ENCODE peak calls at places on chromosomes 16 and 17, in nine cellular contexts. One of them, this sample, is unnamed.
A peak's percentile ranks its signal among the peaks of the same experiment; 100 is the strongest.

GRCh38 chr16:19687279-19687678 is 30.7 kb downstream of the KNOP1 start:
- DNase-seq in esophagus squamous epithelium: no peak
- DNase-seq in stomach: no peak
- DNase-seq in GM12864: no peak
- DNase-seq in SW480: no peak
- DNase-seq in CD8-positive, alpha-beta memory T cell: no peak
- DNase-seq in cardiac fibroblast: no peak
- DNase-seq in tibial artery: no peak
- DNase-seq in neural progenitor cell: peak; percentile 60
- DNase-seq in this sample: no peak

GRCh38 chr16:77946834-77947233 is 75.5 kb upstream of the CLEC3A start:
- DNase-seq in esophagus squamous epithelium: no peak
- DNase-seq in stomach: no peak
- DNase-seq in GM12864: no peak
- DNase-seq in SW480: no peak
- DNase-seq in CD8-positive, alpha-beta memory T cell: no peak
- DNase-seq in cardiac fibroblast: no peak
- DNase-seq in tibial artery: no peak
- DNase-seq in neural progenitor cell: peak; percentile 35
- DNase-seq in this sample: no peak

GRCh38 chr17:27651411-27652345 is 20.7 kb downstream of the LGALS9 start:
- DNase-seq in esophagus squamous epithelium: no peak
- DNase-seq in stomach: peak; percentile 77
- DNase-seq in GM12864: no peak
- DNase-seq in SW480: peak; percentile 7
- DNase-seq in CD8-positive, alpha-beta memory T cell: peak; percentile 53
- DNase-seq in cardiac fibroblast: peak; percentile 73
- DNase-seq in tibial artery: peak; percentile 50
- DNase-seq in neural progenitor cell: peak; percentile 60
- DNase-seq in this sample: no peak

GRCh38 chr17:82241926-82242697 is 13.3 kb downstream of the SLC16A3 start:
- DNase-seq in esophagus squamous epithelium: no peak
- DNase-seq in stomach: no peak
- DNase-seq in GM12864: no peak
- DNase-seq in SW480: no peak
- DNase-seq in CD8-positive, alpha-beta memory T cell: no peak
- DNase-seq in cardiac fibroblast: peak; percentile 61
- DNase-seq in tibial artery: no peak
- DNase-seq in neural progenitor cell: no peak
- DNase-seq in this sample: no peak

GRCh38 chr16:79981814-79982213 is 381.3 kb upstream of the MAF start:
- DNase-seq in esophagus squamous epithelium: no peak
- DNase-seq in stomach: no peak
- DNase-seq in GM12864: no peak
- DNase-seq in SW480: no peak
- DNase-seq in CD8-positive, alpha-beta memory T cell: no peak
- DNase-seq in cardiac fibroblast: no peak
- DNase-seq in tibial artery: no peak
- DNase-seq in neural progenitor cell: no peak
- DNase-seq in this sample: no peak

GRCh38 chr16:88315543-88316105 is 67.1 kb upstream of the ZNF469 start:
- DNase-seq in esophagus squamous epithelium: no peak
- DNase-seq in stomach: peak; percentile 38
- DNase-seq in GM12864: no peak
- DNase-seq in SW480: peak; percentile 91
- DNase-seq in CD8-positive, alpha-beta memory T cell: no peak
- DNase-seq in cardiac fibroblast: peak; percentile 74
- DNase-seq in tibial artery: no peak
- DNase-seq in neural progenitor cell: no peak
- DNase-seq in this sample: no peak

GRCh38 chr17:59619313-59620063 is at the start of gene CLTC:
- DNase-seq in esophagus squamous epithelium: peak; percentile 75
- DNase-seq in stomach: peak; percentile 92
- DNase-seq in GM12864: peak; percentile 97
- DNase-seq in SW480: peak; percentile 95
- DNase-seq in CD8-positive, alpha-beta memory T cell: peak; percentile 87
- DNase-seq in cardiac fibroblast: peak; percentile 99
- DNase-seq in tibial artery: peak; percentile 90
- DNase-seq in neural progenitor cell: peak; percentile 96
- DNase-seq in this sample: peak; percentile 75

GRCh38 chr17:70527364-70527888 is 358.1 kb downstream of the KCNJ2 start:
- DNase-seq in esophagus squamous epithelium: no peak
- DNase-seq in stomach: no peak
- DNase-seq in GM12864: no peak
- DNase-seq in SW480: no peak
- DNase-seq in CD8-positive, alpha-beta memory T cell: no peak
- DNase-seq in cardiac fibroblast: no peak
- DNase-seq in tibial artery: no peak
- DNase-seq in neural progenitor cell: no peak
- DNase-seq in this sample: no peak

GRCh38 chr16:53632526-53632925 is 71.1 kb downstream of the RPGRIP1L start:
- DNase-seq in esophagus squamous epithelium: no peak
- DNase-seq in stomach: no peak
- DNase-seq in GM12864: no peak
- DNase-seq in SW480: no peak
- DNase-seq in CD8-positive, alpha-beta memory T cell: no peak
- DNase-seq in cardiac fibroblast: no peak
- DNase-seq in tibial artery: no peak
- DNase-seq in neural progenitor cell: peak; percentile 31
- DNase-seq in this sample: no peak

GRCh38 chr16:59046335-59046734 is 312.2 kb upstream of the GOT2 start:
- DNase-seq in esophagus squamous epithelium: no peak
- DNase-seq in stomach: no peak
- DNase-seq in GM12864: no peak
- DNase-seq in SW480: no peak
- DNase-seq in CD8-positive, alpha-beta memory T cell: no peak
- DNase-seq in cardiac fibroblast: no peak
- DNase-seq in tibial artery: no peak
- DNase-seq in neural progenitor cell: no peak
- DNase-seq in this sample: no peak

GRCh38 chr17:37527249-37527851 is 37.7 kb downstream of the DUSP14 start:
- DNase-seq in esophagus squamous epithelium: no peak
- DNase-seq in stomach: no peak
- DNase-seq in GM12864: peak; percentile 15
- DNase-seq in SW480: peak; percentile 70
- DNase-seq in CD8-positive, alpha-beta memory T cell: no peak
- DNase-seq in cardiac fibroblast: peak; percentile 70
- DNase-seq in tibial artery: no peak
- DNase-seq in neural progenitor cell: peak; percentile 68
- DNase-seq in this sample: no peak

GRCh38 chr16:47046726-47047602 is 73.5 kb upstream of the DNAJA2 start:
- DNase-seq in esophagus squamous epithelium: no peak
- DNase-seq in stomach: no peak
- DNase-seq in GM12864: no peak
- DNase-seq in SW480: no peak
- DNase-seq in CD8-positive, alpha-beta memory T cell: no peak
- DNase-seq in cardiac fibroblast: no peak
- DNase-seq in tibial artery: no peak
- DNase-seq in neural progenitor cell: no peak
- DNase-seq in this sample: no peak

GRCh38 chr17:66542967-66543525 is 240.6 kb downstream of the PRKCA start:
- DNase-seq in esophagus squamous epithelium: no peak
- DNase-seq in stomach: no peak
- DNase-seq in GM12864: no peak
- DNase-seq in SW480: peak; percentile 43
- DNase-seq in CD8-positive, alpha-beta memory T cell: no peak
- DNase-seq in cardiac fibroblast: peak; percentile 80
- DNase-seq in tibial artery: no peak
- DNase-seq in neural progenitor cell: no peak
- DNase-seq in this sample: no peak

GRCh38 chr17:36665417-36665816 is 64.0 kb downstream of the MRM1 start:
- DNase-seq in esophagus squamous epithelium: no peak
- DNase-seq in stomach: no peak
- DNase-seq in GM12864: no peak
- DNase-seq in SW480: no peak
- DNase-seq in CD8-positive, alpha-beta memory T cell: no peak
- DNase-seq in cardiac fibroblast: no peak
- DNase-seq in tibial artery: no peak
- DNase-seq in neural progenitor cell: no peak
- DNase-seq in this sample: no peak

GRCh38 chr16:12305847-12306246 is 329.3 kb downstream of the SNX29 start:
- DNase-seq in esophagus squamous epithelium: no peak
- DNase-seq in stomach: no peak
- DNase-seq in GM12864: no peak
- DNase-seq in SW480: no peak
- DNase-seq in CD8-positive, alpha-beta memory T cell: no peak
- DNase-seq in cardiac fibroblast: no peak
- DNase-seq in tibial artery: no peak
- DNase-seq in neural progenitor cell: no peak
- DNase-seq in this sample: no peak

GRCh38 chr17:7004398-7005253 is 7.8 kb upstream of the RNASEK start:
- DNase-seq in esophagus squamous epithelium: no peak
- DNase-seq in stomach: no peak
- DNase-seq in GM12864: no peak
- DNase-seq in SW480: peak; percentile 85
- DNase-seq in CD8-positive, alpha-beta memory T cell: no peak
- DNase-seq in cardiac fibroblast: peak; percentile 77
- DNase-seq in tibial artery: no peak
- DNase-seq in neural progenitor cell: peak; percentile 78
- DNase-seq in this sample: no peak

GRCh38 chr17:3256575-3256974 is 41.6 kb downstream of the OR3A1 start:
- DNase-seq in esophagus squamous epithelium: no peak
- DNase-seq in stomach: no peak
- DNase-seq in GM12864: no peak
- DNase-seq in SW480: no peak
- DNase-seq in CD8-positive, alpha-beta memory T cell: no peak
- DNase-seq in cardiac fibroblast: no peak
- DNase-seq in tibial artery: no peak
- DNase-seq in neural progenitor cell: no peak
- DNase-seq in this sample: no peak

GRCh38 chr17:67270411-67270810 is 25.4 kb upstream of the HELZ start:
- DNase-seq in esophagus squamous epithelium: no peak
- DNase-seq in stomach: no peak
- DNase-seq in GM12864: no peak
- DNase-seq in SW480: no peak
- DNase-seq in CD8-positive, alpha-beta memory T cell: no peak
- DNase-seq in cardiac fibroblast: no peak
- DNase-seq in tibial artery: no peak
- DNase-seq in neural progenitor cell: no peak
- DNase-seq in this sample: no peak

GRCh38 chr16:78252757-78253156 is 153.3 kb downstream of the WWOX start:
- DNase-seq in esophagus squamous epithelium: no peak
- DNase-seq in stomach: no peak
- DNase-seq in GM12864: no peak
- DNase-seq in SW480: no peak
- DNase-seq in CD8-positive, alpha-beta memory T cell: no peak
- DNase-seq in cardiac fibroblast: no peak
- DNase-seq in tibial artery: no peak
- DNase-seq in neural progenitor cell: no peak
- DNase-seq in this sample: no peak

GRCh38 chr16:67264277-67264676 is 15.1 kb upstream of the PLEKHG4 start:
- DNase-seq in esophagus squamous epithelium: no peak
- DNase-seq in stomach: no peak
- DNase-seq in GM12864: no peak
- DNase-seq in SW480: no peak
- DNase-seq in CD8-positive, alpha-beta memory T cell: no peak
- DNase-seq in cardiac fibroblast: no peak
- DNase-seq in tibial artery: peak; percentile 15
- DNase-seq in neural progenitor cell: peak; percentile 38
- DNase-seq in this sample: no peak

GRCh38 chr17:31830971-31831755 is 27.9 kb downstream of the COPRS start:
- DNase-seq in esophagus squamous epithelium: no peak
- DNase-seq in stomach: no peak
- DNase-seq in GM12864: no peak
- DNase-seq in SW480: no peak
- DNase-seq in CD8-positive, alpha-beta memory T cell: no peak
- DNase-seq in cardiac fibroblast: peak; percentile 17
- DNase-seq in tibial artery: no peak
- DNase-seq in neural progenitor cell: no peak
- DNase-seq in this sample: no peak

GRCh38 chr17:79752175-79752574 is 21.4 kb downstream of the ENPP7 start:
- DNase-seq in esophagus squamous epithelium: no peak
- DNase-seq in stomach: no peak
- DNase-seq in GM12864: no peak
- DNase-seq in SW480: no peak
- DNase-seq in CD8-positive, alpha-beta memory T cell: no peak
- DNase-seq in cardiac fibroblast: no peak
- DNase-seq in tibial artery: no peak
- DNase-seq in neural progenitor cell: no peak
- DNase-seq in this sample: no peak

GRCh38 chr17:8674344-8675305 is 44.1 kb upstream of the MYH10 start:
- DNase-seq in esophagus squamous epithelium: no peak
- DNase-seq in stomach: no peak
- DNase-seq in GM12864: no peak
- DNase-seq in SW480: no peak
- DNase-seq in CD8-positive, alpha-beta memory T cell: no peak
- DNase-seq in cardiac fibroblast: no peak
- DNase-seq in tibial artery: peak; percentile 61
- DNase-seq in neural progenitor cell: no peak
- DNase-seq in this sample: peak; percentile 71

GRCh38 chr17:38674749-38675615 is at the start of gene EPOP:
- DNase-seq in esophagus squamous epithelium: peak; percentile 35
- DNase-seq in stomach: peak; percentile 91
- DNase-seq in GM12864: no peak
- DNase-seq in SW480: peak; percentile 88
- DNase-seq in CD8-positive, alpha-beta memory T cell: peak; percentile 81
- DNase-seq in cardiac fibroblast: peak; percentile 80
- DNase-seq in tibial artery: peak; percentile 83
- DNase-seq in neural progenitor cell: peak; percentile 93
- DNase-seq in this sample: peak; percentile 65

GRCh38 chr17:45129426-45129939 is 2.8 kb downstream of the PLCD3 start:
- DNase-seq in esophagus squamous epithelium: no peak
- DNase-seq in stomach: no peak
- DNase-seq in GM12864: no peak
- DNase-seq in SW480: peak; percentile 63
- DNase-seq in CD8-positive, alpha-beta memory T cell: no peak
- DNase-seq in cardiac fibroblast: no peak
- DNase-seq in tibial artery: no peak
- DNase-seq in neural progenitor cell: peak; percentile 70
- DNase-seq in this sample: no peak

GRCh38 chr17:1200440-1200839 is 20.7 kb upstream of the ABR start:
- DNase-seq in esophagus squamous epithelium: no peak
- DNase-seq in stomach: no peak
- DNase-seq in GM12864: no peak
- DNase-seq in SW480: no peak
- DNase-seq in CD8-positive, alpha-beta memory T cell: no peak
- DNase-seq in cardiac fibroblast: no peak
- DNase-seq in tibial artery: no peak
- DNase-seq in neural progenitor cell: no peak
- DNase-seq in this sample: no peak

GRCh38 chr17:62995377-62995885 is 29.4 kb downstream of the TANC2 start:
- DNase-seq in esophagus squamous epithelium: no peak
- DNase-seq in stomach: peak; percentile 45
- DNase-seq in GM12864: no peak
- DNase-seq in SW480: peak; percentile 51
- DNase-seq in CD8-positive, alpha-beta memory T cell: no peak
- DNase-seq in cardiac fibroblast: peak; percentile 62
- DNase-seq in tibial artery: no peak
- DNase-seq in neural progenitor cell: peak; percentile 51
- DNase-seq in this sample: no peak

GRCh38 chr17:72297326-72298115 is 176.7 kb downstream of the SOX9 start:
- DNase-seq in esophagus squamous epithelium: no peak
- DNase-seq in stomach: no peak
- DNase-seq in GM12864: no peak
- DNase-seq in SW480: peak; percentile 80
- DNase-seq in CD8-positive, alpha-beta memory T cell: no peak
- DNase-seq in cardiac fibroblast: peak; percentile 61
- DNase-seq in tibial artery: peak; percentile 61
- DNase-seq in neural progenitor cell: no peak
- DNase-seq in this sample: no peak

GRCh38 chr16:35754391-35755369 is 2295.3 kb downstream of the TP53TG3F start:
- DNase-seq in esophagus squamous epithelium: no peak
- DNase-seq in stomach: no peak
- DNase-seq in GM12864: no peak
- DNase-seq in SW480: no peak
- DNase-seq in CD8-positive, alpha-beta memory T cell: no peak
- DNase-seq in cardiac fibroblast: no peak
- DNase-seq in tibial artery: no peak
- DNase-seq in neural progenitor cell: no peak
- DNase-seq in this sample: no peak

GRCh38 chr16:68359398-68360191 is 48.8 kb downstream of the PRMT7 start:
- DNase-seq in esophagus squamous epithelium: no peak
- DNase-seq in stomach: no peak
- DNase-seq in GM12864: no peak
- DNase-seq in SW480: no peak
- DNase-seq in CD8-positive, alpha-beta memory T cell: no peak
- DNase-seq in cardiac fibroblast: no peak
- DNase-seq in tibial artery: no peak
- DNase-seq in neural progenitor cell: no peak
- DNase-seq in this sample: no peak

GRCh38 chr16:6643083-6643686 is 689.5 kb upstream of the RBFOX1 start:
- DNase-seq in esophagus squamous epithelium: no peak
- DNase-seq in stomach: peak; percentile 47
- DNase-seq in GM12864: peak; percentile 16
- DNase-seq in SW480: peak; percentile 16
- DNase-seq in CD8-positive, alpha-beta memory T cell: no peak
- DNase-seq in cardiac fibroblast: peak; percentile 69
- DNase-seq in tibial artery: peak; percentile 55
- DNase-seq in neural progenitor cell: peak; percentile 59
- DNase-seq in this sample: no peak

This sample was measured in thoracic aorta.